ENCODE peak calls at places on chromosomes 16 and 17, in five cellular contexts. J is HEK293T; E is upper lobe of right lung; Z is NCI-H510A treated with DMSO at 0.1 percent for 48 hours; N is stimulated activated CD4-positive, alpha-beta T cell treated with anti-CD3 and anti-CD28 coated beads, Interleukin-2, amount 100 ng/mL, for 24 hours. A is an unnamed sample.

GRCh38 chr16:89009343-89010209 is 32.6 kb upstream of the CBFA2T3 start:
- DNase-seq in J (no peak), N (peak), Z (no peak), E (peak), A (peak)

GRCh38 chr16:6672507-6672906 is 660.1 kb upstream of the RBFOX1 start:
- DNase-seq in E (no peak), N (no peak), J (no peak), Z (no peak), A (no peak)

GRCh38 chr16:32116080-32116479 is 137.0 kb upstream of the TP53TG3D start:
- DNase-seq in J (no peak), E (peak), Z (no peak), N (peak), A (no peak)

GRCh38 chr17:80569936-80570335 is 25.3 kb downstream of the RPTOR start:
- DNase-seq in Z (no peak), E (no peak), N (no peak), J (no peak), A (no peak)

GRCh38 chr17:63275318-63275967 is 170.7 kb downstream of the CYB561 start:
- DNase-seq in N (no peak), J (peak), Z (no peak), E (no peak), A (no peak)

GRCh38 chr16:17784073-17784472 is 313.3 kb upstream of the XYLT1 start:
- DNase-seq in N (no peak), E (no peak), J (peak), Z (no peak), A (no peak)

GRCh38 chr17:58331815-58332719 is 3.5 kb upstream of the TSPOAP1 start:
- DNase-seq in Z (no peak), J (no peak), N (peak), E (peak), A (no peak)

GRCh38 chr16:24291932-24292331 is 35.8 kb downstream of the CACNG3 start:
- DNase-seq in J (no peak), E (no peak), Z (no peak), N (no peak), A (no peak)

GRCh38 chr17:61219460-61219859 is 180.2 kb upstream of the TBX2 start:
- DNase-seq in J (no peak), Z (no peak), N (no peak), E (no peak), A (no peak)

GRCh38 chr16:3099395-3099731 is 269 bp upstream of the ZSCAN10 start:
- DNase-seq in Z (no peak), J (no peak), N (no peak), E (no peak), A (no peak)

GRCh38 chr16:69839798-69840409 is 77.8 kb downstream of the WWP2 start:
- DNase-seq in E (peak), N (no peak), J (no peak), Z (no peak), A (no peak)

GRCh38 chr16:87169509-87169985 is 147.6 kb downstream of the C16orf95 start:
- DNase-seq in N (no peak), E (no peak), J (no peak), Z (no peak), A (no peak)

GRCh38 chr16:18937390-18937789 is 11.2 kb upstream of the SMG1 start:
- DNase-seq in N (no peak), Z (no peak), E (no peak), J (no peak), A (no peak)

GRCh38 chr17:69870091-69870530 is 204.9 kb upstream of the KCNJ16 start:
- DNase-seq in E (no peak), Z (no peak), N (no peak), J (no peak), A (no peak)

GRCh38 chr16:3143189-3143588 is 8.4 kb downstream of the ZNF213 start:
- DNase-seq in E (no peak), N (no peak), J (no peak), Z (no peak), A (no peak)